ENCODE peak calls at places on chromosomes 5 and 9, in eight cellular contexts. One of them, this sample, is unnamed.

GRCh38 chr5:72191404-72191803 is 84.1 kb downstream of the MAP1B start:
- DNase-seq in PC-3: no peak
- DNase-seq in MM.1S: no peak
- DNase-seq in PC-9: no peak
- DNase-seq in Peyer's patch: no peak
- DNase-seq in tibial artery: no peak
- DNase-seq in HCT116: no peak
- DNase-seq in AG04450: no peak
- DNase-seq in this sample: no peak

GRCh38 chr9:73149371-73150067 is 2.1 kb upstream of the ANXA1 start:
- DNase-seq in MM.1S: peak
- DNase-seq in Peyer's patch: no peak
- DNase-seq in tibial artery: no peak
- DNase-seq in AG04450: peak
- DNase-seq in PC-9: peak
- DNase-seq in HCT116: peak
- DNase-seq in PC-3: peak
- DNase-seq in this sample: peak

GRCh38 chr5:32990593-32991415 is 279.7 kb downstream of the NPR3 start:
- DNase-seq in MM.1S: no peak
- DNase-seq in PC-9: no peak
- DNase-seq in HCT116: no peak
- DNase-seq in Peyer's patch: no peak
- DNase-seq in PC-3: no peak
- DNase-seq in tibial artery: no peak
- DNase-seq in AG04450: no peak
- DNase-seq in this sample: no peak

GRCh38 chr9:124887832-124888231 is 25.9 kb downstream of the ARPC5L start:
- DNase-seq in AG04450: no peak
- DNase-seq in tibial artery: no peak
- DNase-seq in PC-3: no peak
- DNase-seq in MM.1S: no peak
- DNase-seq in Peyer's patch: no peak
- DNase-seq in PC-9: no peak
- DNase-seq in HCT116: no peak
- DNase-seq in this sample: no peak

GRCh38 chr9:125255781-125256391 is 5.7 kb upstream of the GAPVD1 start:
- DNase-seq in MM.1S: no peak
- DNase-seq in Peyer's patch: no peak
- DNase-seq in AG04450: no peak
- DNase-seq in PC-3: peak
- DNase-seq in PC-9: no peak
- DNase-seq in tibial artery: no peak
- DNase-seq in HCT116: no peak
- DNase-seq in this sample: no peak

GRCh38 chr9:136091582-136092352 is 3.3 kb downstream of the NACC2 start:
- DNase-seq in Peyer's patch: no peak
- DNase-seq in HCT116: no peak
- DNase-seq in AG04450: no peak
- DNase-seq in PC-9: no peak
- DNase-seq in MM.1S: no peak
- DNase-seq in tibial artery: peak
- DNase-seq in PC-3: no peak
- DNase-seq in this sample: no peak

GRCh38 chr5:148740966-148741742 is 85.3 kb upstream of the ADRB2 start:
- DNase-seq in PC-9: peak
- DNase-seq in tibial artery: no peak
- DNase-seq in AG04450: peak
- DNase-seq in Peyer's patch: no peak
- DNase-seq in MM.1S: peak
- DNase-seq in PC-3: peak
- DNase-seq in HCT116: peak
- DNase-seq in this sample: no peak

GRCh38 chr9:20621553-20622329 is 558 bp downstream of the MLLT3 start:
- DNase-seq in AG04450: no peak
- DNase-seq in tibial artery: peak
- DNase-seq in HCT116: no peak
- DNase-seq in PC-9: peak
- DNase-seq in Peyer's patch: peak
- DNase-seq in MM.1S: peak
- DNase-seq in PC-3: peak
- DNase-seq in this sample: no peak

GRCh38 chr9:100428871-100429654 is 2.1 kb downstream of the MSANTD3 start:
- DNase-seq in tibial artery: no peak
- DNase-seq in PC-3: peak
- DNase-seq in AG04450: peak
- DNase-seq in MM.1S: no peak
- DNase-seq in HCT116: peak
- DNase-seq in Peyer's patch: no peak
- DNase-seq in PC-9: peak
- DNase-seq in this sample: peak

GRCh38 chr5:177494356-177495195 is 2.8 kb downstream of the PDLIM7 start:
- DNase-seq in HCT116: peak
- DNase-seq in tibial artery: peak
- DNase-seq in PC-3: peak
- DNase-seq in MM.1S: no peak
- DNase-seq in PC-9: peak
- DNase-seq in AG04450: peak
- DNase-seq in Peyer's patch: no peak
- DNase-seq in this sample: no peak

GRCh38 chr5:77431286-77431685 is 60.8 kb downstream of the WDR41 start:
- DNase-seq in MM.1S: no peak
- DNase-seq in PC-9: peak
- DNase-seq in tibial artery: no peak
- DNase-seq in HCT116: no peak
- DNase-seq in AG04450: peak
- DNase-seq in Peyer's patch: no peak
- DNase-seq in PC-3: peak
- DNase-seq in this sample: no peak

GRCh38 chr5:138668451-138668850 is 84.8 kb upstream of the CTNNA1 start:
- DNase-seq in Peyer's patch: no peak
- DNase-seq in tibial artery: no peak
- DNase-seq in AG04450: no peak
- DNase-seq in HCT116: no peak
- DNase-seq in PC-3: no peak
- DNase-seq in PC-9: no peak
- DNase-seq in MM.1S: peak
- DNase-seq in this sample: no peak

GRCh38 chr5:65928341-65928752 is 2.0 kb downstream of the ERBIN start:
- DNase-seq in PC-9: no peak
- DNase-seq in HCT116: no peak
- DNase-seq in Peyer's patch: no peak
- DNase-seq in tibial artery: no peak
- DNase-seq in PC-3: no peak
- DNase-seq in MM.1S: no peak
- DNase-seq in AG04450: no peak
- DNase-seq in this sample: no peak

GRCh38 chr9:27333241-27334052 is 36.5 kb upstream of the EQTN start:
- DNase-seq in PC-3: peak
- DNase-seq in MM.1S: peak
- DNase-seq in PC-9: peak
- DNase-seq in Peyer's patch: peak
- DNase-seq in AG04450: peak
- DNase-seq in HCT116: peak
- DNase-seq in tibial artery: peak
- DNase-seq in this sample: peak

GRCh38 chr5:14872070-14872989 is 752 bp upstream of the ANKH start:
- DNase-seq in tibial artery: peak
- DNase-seq in AG04450: no peak
- DNase-seq in HCT116: no peak
- DNase-seq in Peyer's patch: peak
- DNase-seq in MM.1S: peak
- DNase-seq in PC-9: no peak
- DNase-seq in PC-3: peak
- DNase-seq in this sample: no peak

GRCh38 chr5:115439639-115440038 is 104.9 kb downstream of the FEM1C start:
- DNase-seq in Peyer's patch: no peak
- DNase-seq in PC-9: no peak
- DNase-seq in HCT116: no peak
- DNase-seq in tibial artery: no peak
- DNase-seq in MM.1S: no peak
- DNase-seq in AG04450: no peak
- DNase-seq in PC-3: no peak
- DNase-seq in this sample: no peak

DNA sequence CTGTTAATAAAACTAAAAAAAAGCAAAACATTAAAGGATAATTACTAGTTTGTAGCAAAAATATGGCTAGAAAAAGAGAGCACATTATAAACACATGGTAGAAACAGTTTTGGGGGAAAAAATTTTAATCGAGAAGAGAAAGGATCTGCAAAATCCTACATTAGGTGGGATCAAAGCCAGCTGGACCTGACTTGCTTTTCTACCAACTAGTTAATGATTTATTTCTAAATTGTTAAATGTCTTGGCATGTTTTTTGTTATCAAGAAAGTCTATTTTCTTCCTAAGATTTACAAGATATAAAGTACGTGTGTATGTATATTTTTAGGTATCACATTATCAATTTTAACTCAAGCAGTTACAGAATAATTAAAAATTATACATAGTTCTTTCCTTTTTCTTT is 47.1 kb upstream of the CDK5RAP2 start:
- DNase-seq in AG04450: no peak
- DNase-seq in MM.1S: no peak
- DNase-seq in HCT116: no peak
- DNase-seq in Peyer's patch: no peak
- DNase-seq in PC-3: no peak
- DNase-seq in tibial artery: no peak
- DNase-seq in PC-9: no peak
- DNase-seq in this sample: no peak
- H3K4me3 ChIP-seq in AG04450: no peak
- H3K4me3 ChIP-seq in MM.1S: no peak
- H3K4me3 ChIP-seq in HCT116: no peak
- H3K4me3 ChIP-seq in Peyer's patch: no peak
- H3K4me3 ChIP-seq in PC-3: no peak
- H3K4me3 ChIP-seq in tibial artery: no peak
- H3K4me3 ChIP-seq in PC-9: no peak
- H3K4me3 ChIP-seq in this sample: no peak

DNA sequence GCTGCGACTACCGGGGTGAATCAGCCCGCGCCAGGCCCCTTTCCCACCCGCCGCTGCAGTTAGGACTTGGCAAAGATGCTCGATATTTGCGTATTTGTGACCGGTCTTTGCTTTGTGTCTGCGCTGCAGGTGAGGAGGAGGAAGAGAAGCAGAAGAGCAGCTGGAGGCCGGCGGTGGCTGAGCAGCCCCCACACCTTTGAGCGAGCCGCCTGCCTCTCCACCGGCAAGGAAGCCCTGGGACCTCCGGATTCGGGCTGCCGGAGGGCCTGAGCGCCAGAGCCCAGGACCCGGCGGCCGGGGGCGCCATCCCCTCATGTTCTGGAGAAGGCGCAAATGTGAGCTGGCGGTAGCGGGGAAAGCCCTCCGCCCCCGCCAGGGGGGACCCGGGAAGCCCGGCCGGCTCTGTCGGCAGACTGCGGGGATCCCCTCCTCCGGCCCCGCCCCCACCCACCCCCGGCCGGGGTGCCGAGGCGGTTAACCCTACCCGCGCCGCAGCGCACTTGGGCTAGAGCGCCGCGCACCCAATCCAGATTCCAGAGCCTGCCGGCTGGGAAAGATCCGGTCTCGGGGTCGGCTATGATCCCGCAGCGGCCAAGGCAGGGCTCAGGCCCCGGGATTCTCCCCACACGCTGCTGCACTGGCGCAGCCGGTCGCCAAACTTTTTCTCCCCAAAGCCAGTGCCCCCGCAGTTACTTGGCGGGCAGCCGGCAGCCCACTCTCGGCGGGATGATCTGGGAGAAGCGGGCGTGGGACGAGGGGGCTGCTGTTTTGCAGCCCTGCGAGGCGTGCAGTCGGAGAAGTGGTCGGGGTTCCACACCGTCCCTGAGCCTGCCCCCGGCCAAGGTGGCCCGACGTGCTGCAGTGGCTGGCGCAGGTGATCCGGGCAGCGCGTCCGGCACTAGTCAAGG is 800 bp upstream of the KCNN2 start:
- DNase-seq in AG04450: no peak
- DNase-seq in MM.1S: peak
- DNase-seq in Peyer's patch: peak
- DNase-seq in PC-3: no peak
- DNase-seq in PC-9: no peak
- DNase-seq in tibial artery: no peak
- DNase-seq in HCT116: no peak
- DNase-seq in this sample: no peak
- TF ChIP-seq CTCF in AG04450: peak
- TF ChIP-seq CTCF in MM.1S: peak
- TF ChIP-seq CTCF in Peyer's patch: no peak
- TF ChIP-seq CTCF in PC-3: no peak
- TF ChIP-seq CTCF in PC-9: no peak
- TF ChIP-seq CTCF in tibial artery: no peak
- TF ChIP-seq CTCF in HCT116: no peak
- TF ChIP-seq CTCF in this sample: no peak

GRCh38 chr9:95494416-95495371 is 22.1 kb downstream of the PTCH1 start:
- DNase-seq in MM.1S: peak
- DNase-seq in PC-9: no peak
- DNase-seq in PC-3: peak
- DNase-seq in tibial artery: no peak
- DNase-seq in AG04450: no peak
- DNase-seq in Peyer's patch: peak
- DNase-seq in HCT116: no peak
- DNase-seq in this sample: no peak
- H3K4me3 ChIP-seq in MM.1S: peak
- H3K4me3 ChIP-seq in PC-9: no peak
- H3K4me3 ChIP-seq in PC-3: peak
- H3K4me3 ChIP-seq in tibial artery: no peak
- H3K4me3 ChIP-seq in AG04450: no peak
- H3K4me3 ChIP-seq in Peyer's patch: peak
- H3K4me3 ChIP-seq in HCT116: no peak
- H3K4me3 ChIP-seq in this sample: peak

DNA sequence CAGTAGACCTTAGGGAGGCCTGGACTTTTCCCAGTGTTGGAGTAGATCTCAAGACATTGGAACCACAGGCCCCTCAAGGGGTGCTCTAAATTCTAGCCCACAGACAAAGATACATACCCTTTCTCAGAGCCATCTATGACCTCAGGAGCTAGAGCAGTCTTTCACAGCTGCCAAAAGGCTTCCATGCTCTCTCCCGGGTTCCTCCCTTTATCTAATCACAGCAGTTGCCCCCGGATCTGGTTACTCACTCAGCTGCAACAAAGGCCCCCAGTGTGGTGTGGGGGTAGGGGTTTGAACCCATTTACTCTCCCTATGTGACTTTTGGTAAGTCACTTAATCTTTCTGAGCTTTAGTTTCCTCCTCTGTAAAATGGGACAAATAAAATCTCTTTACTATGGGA is 27.0 kb downstream of the POU4F3 start:
- DNase-seq in PC-9: no peak
- DNase-seq in PC-3: no peak
- DNase-seq in tibial artery: no peak
- DNase-seq in Peyer's patch: no peak
- DNase-seq in HCT116: no peak
- DNase-seq in AG04450: no peak
- DNase-seq in MM.1S: no peak
- DNase-seq in this sample: no peak
- TF ChIP-seq CTCF in PC-9: no peak
- TF ChIP-seq CTCF in PC-3: no peak
- TF ChIP-seq CTCF in tibial artery: no peak
- TF ChIP-seq CTCF in Peyer's patch: no peak
- TF ChIP-seq CTCF in HCT116: no peak
- TF ChIP-seq CTCF in AG04450: no peak
- TF ChIP-seq CTCF in MM.1S: no peak
- TF ChIP-seq CTCF in this sample: no peak

GRCh38 chr5:131279209-131279608 is 15.4 kb downstream of the CDC42SE2 start:
- DNase-seq in MM.1S: no peak
- DNase-seq in Peyer's patch: no peak
- DNase-seq in HCT116: no peak
- DNase-seq in tibial artery: no peak
- DNase-seq in AG04450: no peak
- DNase-seq in PC-3: no peak
- DNase-seq in PC-9: no peak
- DNase-seq in this sample: no peak
- H3K4me3 ChIP-seq in MM.1S: no peak
- H3K4me3 ChIP-seq in Peyer's patch: no peak
- H3K4me3 ChIP-seq in HCT116: no peak
- H3K4me3 ChIP-seq in tibial artery: no peak
- H3K4me3 ChIP-seq in AG04450: no peak
- H3K4me3 ChIP-seq in PC-3: no peak
- H3K4me3 ChIP-seq in PC-9: no peak
- H3K4me3 ChIP-seq in this sample: no peak